ENCODE peak calls at places on chromosomes 13 and 19, in five cellular contexts. One of them, this sample, is unnamed.

GRCh38 chr13:88707652-88708051 is 1036.5 kb downstream of the SLITRK5 start:
- DNase-seq in left ventricle myocardium inferior: no peak
- DNase-seq in pancreas: no peak
- DNase-seq in CD8-positive, alpha-beta memory T cell: no peak
- DNase-seq in IMR-90: no peak
- DNase-seq in this sample: no peak

GRCh38 chr19:48333467-48334384 is 8.4 kb downstream of the EMP3 start:
- DNase-seq in IMR-90: peak; percentile 91
- DNase-seq in CD8-positive, alpha-beta memory T cell: peak; percentile 93
- DNase-seq in left ventricle myocardium inferior: peak; percentile 91
- DNase-seq in pancreas: peak; percentile 93
- DNase-seq in this sample: peak; percentile 95

GRCh38 chr19:19062454-19063182 is 1.2 kb upstream of the SLC25A42 start:
- DNase-seq in left ventricle myocardium inferior: no peak
- DNase-seq in CD8-positive, alpha-beta memory T cell: no peak
- DNase-seq in pancreas: no peak
- DNase-seq in IMR-90: peak; percentile 63
- DNase-seq in this sample: peak; percentile 46

GRCh38 chr13:29254971-29255370 is 340.5 kb downstream of the SLC7A1 start:
- DNase-seq in pancreas: no peak
- DNase-seq in left ventricle myocardium inferior: no peak
- DNase-seq in CD8-positive, alpha-beta memory T cell: no peak
- DNase-seq in IMR-90: no peak
- DNase-seq in this sample: no peak

GRCh38 chr13:87999141-87999765 is 328.1 kb downstream of the SLITRK5 start:
- DNase-seq in pancreas: no peak
- DNase-seq in IMR-90: peak; percentile 30
- DNase-seq in left ventricle myocardium inferior: no peak
- DNase-seq in CD8-positive, alpha-beta memory T cell: no peak
- DNase-seq in this sample: no peak

GRCh38 chr19:36807029-36807428 is 31.2 kb downstream of the ZNF790 start:
- DNase-seq in pancreas: no peak
- DNase-seq in IMR-90: no peak
- DNase-seq in CD8-positive, alpha-beta memory T cell: no peak
- DNase-seq in left ventricle myocardium inferior: no peak
- DNase-seq in this sample: no peak

GRCh38 chr19:31118292-31118925 is 230.8 kb downstream of the TSHZ3 start:
- DNase-seq in IMR-90: no peak
- DNase-seq in pancreas: no peak
- DNase-seq in CD8-positive, alpha-beta memory T cell: no peak
- DNase-seq in left ventricle myocardium inferior: peak; percentile 17
- DNase-seq in this sample: peak; percentile 23

GRCh38 chr19:56689198-56689597 is 17.6 kb upstream of the ZNF835 start:
- DNase-seq in pancreas: no peak
- DNase-seq in left ventricle myocardium inferior: no peak
- DNase-seq in CD8-positive, alpha-beta memory T cell: no peak
- DNase-seq in IMR-90: no peak
- DNase-seq in this sample: no peak

GRCh38 chr19:4916292-4917082 is 7.2 kb downstream of the UHRF1 start:
- DNase-seq in left ventricle myocardium inferior: no peak
- DNase-seq in pancreas: peak; percentile 55
- DNase-seq in CD8-positive, alpha-beta memory T cell: peak; percentile 71
- DNase-seq in IMR-90: no peak
- DNase-seq in this sample: no peak

GRCh38 chr13:60356970-60357369 is 40.0 kb upstream of the TDRD3 start:
- DNase-seq in pancreas: no peak
- DNase-seq in IMR-90: no peak
- DNase-seq in left ventricle myocardium inferior: no peak
- DNase-seq in CD8-positive, alpha-beta memory T cell: no peak
- DNase-seq in this sample: no peak

GRCh38 chr19:3203754-3204645 is 18.3 kb downstream of the NCLN start:
- DNase-seq in left ventricle myocardium inferior: no peak
- DNase-seq in IMR-90: no peak
- DNase-seq in CD8-positive, alpha-beta memory T cell: no peak
- DNase-seq in pancreas: no peak
- DNase-seq in this sample: no peak
- H3K36me3 ChIP-seq in left ventricle myocardium inferior: peaks cover 58% of the 10 kb centered on the region
- H3K36me3 ChIP-seq in IMR-90: peaks cover 38% of the 10 kb centered on the region
- H3K36me3 ChIP-seq in CD8-positive, alpha-beta memory T cell: no peaks in the 10 kb centered on the region
- H3K36me3 ChIP-seq in pancreas: peaks cover 8% of the 10 kb centered on the region
- H3K36me3 ChIP-seq in this sample: peaks cover 12% of the 10 kb centered on the region

GRCh38 chr13:73967397-73968165 is 166.6 kb downstream of the KLF12 start:
- DNase-seq in pancreas: no peak
- DNase-seq in CD8-positive, alpha-beta memory T cell: no peak
- DNase-seq in IMR-90: no peak
- DNase-seq in left ventricle myocardium inferior: no peak
- DNase-seq in this sample: no peak

GRCh38 chr13:73970413-73971055 is 163.7 kb downstream of the KLF12 start:
- DNase-seq in CD8-positive, alpha-beta memory T cell: no peak
- DNase-seq in left ventricle myocardium inferior: no peak
- DNase-seq in pancreas: no peak
- DNase-seq in IMR-90: no peak
- DNase-seq in this sample: no peak

GRCh38 chr13:73961181-73961580 is 173.0 kb downstream of the KLF12 start:
- DNase-seq in CD8-positive, alpha-beta memory T cell: no peak
- DNase-seq in pancreas: no peak
- DNase-seq in IMR-90: no peak
- DNase-seq in left ventricle myocardium inferior: no peak
- DNase-seq in this sample: no peak

GRCh38 chr13:73962284-73962683 is 171.9 kb downstream of the KLF12 start:
- DNase-seq in left ventricle myocardium inferior: no peak
- DNase-seq in CD8-positive, alpha-beta memory T cell: no peak
- DNase-seq in IMR-90: no peak
- DNase-seq in pancreas: no peak
- DNase-seq in this sample: no peak

GRCh38 chr13:73966331-73966730 is 167.9 kb downstream of the KLF12 start:
- DNase-seq in IMR-90: no peak
- DNase-seq in left ventricle myocardium inferior: no peak
- DNase-seq in CD8-positive, alpha-beta memory T cell: no peak
- DNase-seq in pancreas: no peak
- DNase-seq in this sample: no peak
- H3K36me3 ChIP-seq in IMR-90: no peaks in the 10 kb centered on the region
- H3K36me3 ChIP-seq in left ventricle myocardium inferior: no peaks in the 10 kb centered on the region
- H3K36me3 ChIP-seq in CD8-positive, alpha-beta memory T cell: no peaks in the 10 kb centered on the region
- H3K36me3 ChIP-seq in pancreas: no peaks in the 10 kb centered on the region
- H3K36me3 ChIP-seq in this sample: no peaks in the 10 kb centered on the region

DNA sequence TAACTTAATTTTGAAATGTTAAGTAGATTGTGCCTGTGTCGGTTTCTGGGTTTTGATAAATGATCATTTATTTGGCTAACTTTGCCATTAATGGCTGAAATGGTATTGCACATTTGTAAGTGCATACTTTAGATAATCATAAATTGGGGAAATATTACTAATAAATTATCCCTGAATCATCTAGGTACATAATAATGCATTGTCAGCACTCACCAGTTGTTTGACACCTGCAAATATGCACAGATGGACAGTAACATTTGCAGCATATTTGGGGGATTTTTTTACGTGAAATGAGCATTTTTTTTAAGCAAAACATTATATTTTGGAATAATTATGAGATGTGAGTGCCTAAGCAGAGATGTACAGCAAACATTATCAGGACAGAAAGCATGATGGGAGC is 41.0 kb downstream of the LSM14A start:
- DNase-seq in left ventricle myocardium inferior: no peak
- DNase-seq in IMR-90: no peak
- DNase-seq in pancreas: no peak
- DNase-seq in CD8-positive, alpha-beta memory T cell: no peak
- DNase-seq in this sample: no peak
- H3K36me3 ChIP-seq in left ventricle myocardium inferior: peaks cover 86% of the 10 kb centered on the region
- H3K36me3 ChIP-seq in IMR-90: peaks cover 29% of the 10 kb centered on the region
- H3K36me3 ChIP-seq in pancreas: no peaks in the 10 kb centered on the region
- H3K36me3 ChIP-seq in CD8-positive, alpha-beta memory T cell: peaks cover 9% of the 10 kb centered on the region
- H3K36me3 ChIP-seq in this sample: peaks cover 45% of the 10 kb centered on the region

GRCh38 chr19:41908724-41909464 is 19.4 kb downstream of the ERFL start:
- DNase-seq in pancreas: no peak
- DNase-seq in IMR-90: no peak
- DNase-seq in left ventricle myocardium inferior: no peak
- DNase-seq in CD8-positive, alpha-beta memory T cell: no peak
- DNase-seq in this sample: no peak

GRCh38 chr19:41909706-41910105 is 18.5 kb downstream of the ERFL start:
- DNase-seq in CD8-positive, alpha-beta memory T cell: no peak
- DNase-seq in IMR-90: no peak
- DNase-seq in pancreas: no peak
- DNase-seq in left ventricle myocardium inferior: no peak
- DNase-seq in this sample: no peak

GRCh38 chr19:41906271-41906670 is 22.0 kb downstream of the ERFL start:
- DNase-seq in IMR-90: no peak
- DNase-seq in pancreas: no peak
- DNase-seq in left ventricle myocardium inferior: no peak
- DNase-seq in CD8-positive, alpha-beta memory T cell: no peak
- DNase-seq in this sample: peak; percentile 60

GRCh38 chr19:41906916-41907680 is 21.2 kb downstream of the ERFL start:
- DNase-seq in pancreas: no peak
- DNase-seq in IMR-90: no peak
- DNase-seq in CD8-positive, alpha-beta memory T cell: no peak
- DNase-seq in left ventricle myocardium inferior: no peak
- DNase-seq in this sample: no peak

DNA sequence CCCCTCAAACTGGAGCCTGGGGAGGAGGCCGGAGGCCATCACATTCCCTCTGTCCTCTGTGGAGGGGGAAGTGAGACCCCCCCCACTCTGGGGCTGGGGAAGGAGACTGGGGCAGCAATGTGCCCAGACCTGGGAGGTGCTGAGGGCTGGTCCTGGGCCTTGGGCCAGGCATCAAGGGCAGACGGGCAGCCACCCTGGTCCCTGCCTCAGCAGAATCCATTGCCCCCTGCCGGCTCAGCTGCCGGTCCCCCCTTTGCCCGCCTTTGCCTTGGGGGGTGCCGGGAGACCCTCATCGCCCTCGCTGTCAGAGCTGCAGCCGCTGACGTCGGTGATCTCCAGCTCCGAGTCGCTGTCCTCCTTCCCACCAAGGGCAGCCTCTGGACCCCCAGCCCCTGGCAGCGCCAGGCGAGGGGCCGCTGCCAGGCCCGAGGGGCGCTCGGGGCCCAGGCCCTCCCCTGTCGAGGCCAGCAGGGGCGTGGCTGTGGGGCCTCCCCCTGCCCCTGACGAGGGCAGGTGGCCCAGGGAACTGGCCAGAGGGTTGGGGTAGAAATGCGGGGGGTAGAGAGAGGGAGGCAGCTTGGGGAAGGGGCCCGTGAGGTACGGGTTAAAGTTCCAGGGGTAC is 20.1 kb downstream of the ERFL start:
- DNase-seq in IMR-90: no peak
- DNase-seq in pancreas: no peak
- DNase-seq in CD8-positive, alpha-beta memory T cell: no peak
- DNase-seq in left ventricle myocardium inferior: no peak
- DNase-seq in this sample: no peak
- H3K36me3 ChIP-seq in IMR-90: peaks cover 39% of the 10 kb centered on the region
- H3K36me3 ChIP-seq in pancreas: peaks cover 4% of the 10 kb centered on the region
- H3K36me3 ChIP-seq in CD8-positive, alpha-beta memory T cell: peaks cover 36% of the 10 kb centered on the region
- H3K36me3 ChIP-seq in left ventricle myocardium inferior: peaks cover 44% of the 10 kb centered on the region
- H3K36me3 ChIP-seq in this sample: peaks cover 3% of the 10 kb centered on the region

DNA sequence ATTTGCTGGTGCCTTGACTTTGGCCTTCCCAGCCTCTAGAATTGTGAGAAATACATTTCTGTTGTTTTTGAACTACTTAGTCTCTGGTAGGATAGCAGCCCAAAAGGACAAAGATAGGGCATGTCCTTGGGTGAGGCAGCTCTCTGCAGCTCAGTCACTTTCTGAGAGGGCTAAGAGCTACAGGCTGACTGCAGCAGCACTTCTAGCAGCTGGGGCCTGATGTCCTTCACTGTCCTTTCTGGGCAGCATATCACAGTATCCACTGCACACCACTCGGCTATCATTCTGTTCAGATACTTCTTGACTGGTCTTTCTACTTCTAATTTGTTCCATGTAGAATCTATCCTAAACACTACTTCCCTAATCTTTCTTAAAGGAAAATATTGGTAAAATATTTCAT is 68.5 kb upstream of the CLDN10 start:
- DNase-seq in pancreas: no peak
- DNase-seq in CD8-positive, alpha-beta memory T cell: no peak
- DNase-seq in IMR-90: no peak
- DNase-seq in left ventricle myocardium inferior: no peak
- DNase-seq in this sample: no peak
- H3K36me3 ChIP-seq in pancreas: no peaks in the 10 kb centered on the region
- H3K36me3 ChIP-seq in CD8-positive, alpha-beta memory T cell: no peaks in the 10 kb centered on the region
- H3K36me3 ChIP-seq in IMR-90: no peaks in the 10 kb centered on the region
- H3K36me3 ChIP-seq in left ventricle myocardium inferior: no peaks in the 10 kb centered on the region
- H3K36me3 ChIP-seq in this sample: no peaks in the 10 kb centered on the region